ENCODE peak calls at places on chromosomes 3 and 15, in eight cellular contexts. I is HepG2, B is adrenal gland, J is BJ, S is gastrocnemius medialis, K is astrocyte of the spinal cord, D is B cell, H is epithelial cell of esophagus. U is an unnamed sample.
A peak's percentile ranks its signal among the peaks of the same experiment; 100 is the strongest.

GRCh38 chr3:144362126-144362525 is 390.5 kb downstream of the DIPK2A start:
- DNase-seq in I (no peak), B (no peak), J (peak; percentile 48), S (no peak), K (peak; percentile 6), D (no peak), H (peak; percentile 52), U (peak; percentile 45)

GRCh38 chr15:89409993-89410767 is 75.6 kb upstream of the POLG start:
- DNase-seq in I (no peak), B (no peak), J (no peak), S (no peak), K (no peak), D (peak; percentile 21), H (no peak), U (no peak)

GRCh38 chr3:184066211-184066610 is 13.4 kb downstream of the HTR3C start:
- DNase-seq in I (no peak), B (no peak), J (peak; percentile 6), S (no peak), K (no peak), D (no peak), H (peak; percentile 36), U (no peak)

GRCh38 chr3:14962762-14963161 is 15.4 kb downstream of the NR2C2 start:
- DNase-seq in I (no peak), B (no peak), J (no peak), S (no peak), K (peak; percentile 50), D (no peak), H (peak; percentile 26), U (no peak)

GRCh38 chr3:105327662-105328337 is 38.9 kb upstream of the ALCAM start:
- DNase-seq in I (no peak), B (no peak), J (no peak), S (no peak), K (no peak), D (no peak), H (peak; percentile 61), U (peak; percentile 78)

GRCh38 chr3:179772297-179772696 is 119.5 kb downstream of the USP13 start:
- DNase-seq in I (no peak), B (no peak), J (no peak), S (no peak), K (no peak), D (no peak), H (no peak), U (no peak)

GRCh38 chr3:59192473-59192872 is 142.6 kb upstream of the CFAP20DC start:
- DNase-seq in I (no peak), B (no peak), J (peak; percentile 47), S (no peak), K (peak; percentile 58), D (no peak), H (peak; percentile 96), U (peak; percentile 31)

GRCh38 chr3:75140904-75141615 is 523.1 kb upstream of the FRG2C start:
- DNase-seq in I (no peak), B (no peak), J (no peak), S (no peak), K (no peak), D (no peak), H (peak; percentile 10), U (no peak)

GRCh38 chr3:94173667-94174434 is 111.0 kb downstream of the NSUN3 start:
- DNase-seq in I (no peak), B (no peak), J (no peak), S (no peak), K (peak; percentile 31), D (no peak), H (peak; percentile 39), U (no peak)

GRCh38 chr3:37114251-37115145 is 59.9 kb downstream of the LRRFIP2 start:
- DNase-seq in I (no peak), B (no peak), J (peak; percentile 86), S (no peak), K (peak; percentile 85), D (no peak), H (peak; percentile 53), U (peak; percentile 57)

GRCh38 chr3:23566499-23566898 is 239.3 kb upstream of the UBE2E1 start:
- DNase-seq in I (no peak), B (no peak), J (no peak), S (no peak), K (no peak), D (no peak), H (no peak), U (no peak)

GRCh38 chr15:73972984-73973682 is 19.0 kb downstream of the STOML1 start:
- DNase-seq in I (peak; percentile 79), B (peak; percentile 83), J (no peak), S (peak; percentile 76), K (peak; percentile 83), D (peak; percentile 86), H (peak; percentile 84), U (no peak)
- TF ChIP-seq CTCF in I (peak; percentile 97), B (peak; percentile 78), J (peak; percentile 94), S (peak; percentile 90), K (peak; percentile 88), D (peak; percentile 82), H (peak; percentile 89), U (peak; percentile 91)

GRCh38 chr3:131053021-131053420 is 26.3 kb downstream of the NEK11 start:
- DNase-seq in I (no peak), B (no peak), J (no peak), S (no peak), K (peak; percentile 52), D (no peak), H (peak; percentile 11), U (no peak)
- TF ChIP-seq CTCF in I (no peak), B (peak; percentile 26), J (peak; percentile 32), S (peak; percentile 33), K (peak; percentile 51), D (no peak), H (no peak), U (peak; percentile 21)

DNA sequence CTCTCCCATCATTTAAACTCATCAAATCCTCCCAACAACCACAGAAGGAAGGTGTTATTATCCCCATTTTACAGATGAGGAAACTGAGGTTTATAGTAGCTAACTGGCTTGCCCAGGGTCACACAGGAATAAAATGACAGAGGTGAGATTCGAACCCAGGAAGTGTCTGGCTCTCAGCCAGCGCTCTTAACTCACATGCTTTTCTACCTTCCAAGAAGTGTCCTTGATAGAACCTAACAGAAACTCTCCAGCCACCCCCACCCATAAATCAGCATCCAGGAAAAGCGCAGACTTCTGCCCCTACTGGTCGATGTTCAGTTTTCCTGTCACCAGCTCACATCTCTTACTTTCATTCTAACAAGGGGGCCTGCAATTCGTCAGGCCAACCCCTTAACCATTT is 51.7 kb downstream of the SPATA12 start:
- DNase-seq in I (peak; percentile 13), B (peak; percentile 35), J (no peak), S (no peak), K (no peak), D (no peak), H (no peak), U (no peak)
- TF ChIP-seq CTCF in I (peak; percentile 15), B (no peak), J (no peak), S (no peak), K (peak; percentile 39), D (peak; percentile 24), H (peak; percentile 3), U (peak; percentile 7)

DNA sequence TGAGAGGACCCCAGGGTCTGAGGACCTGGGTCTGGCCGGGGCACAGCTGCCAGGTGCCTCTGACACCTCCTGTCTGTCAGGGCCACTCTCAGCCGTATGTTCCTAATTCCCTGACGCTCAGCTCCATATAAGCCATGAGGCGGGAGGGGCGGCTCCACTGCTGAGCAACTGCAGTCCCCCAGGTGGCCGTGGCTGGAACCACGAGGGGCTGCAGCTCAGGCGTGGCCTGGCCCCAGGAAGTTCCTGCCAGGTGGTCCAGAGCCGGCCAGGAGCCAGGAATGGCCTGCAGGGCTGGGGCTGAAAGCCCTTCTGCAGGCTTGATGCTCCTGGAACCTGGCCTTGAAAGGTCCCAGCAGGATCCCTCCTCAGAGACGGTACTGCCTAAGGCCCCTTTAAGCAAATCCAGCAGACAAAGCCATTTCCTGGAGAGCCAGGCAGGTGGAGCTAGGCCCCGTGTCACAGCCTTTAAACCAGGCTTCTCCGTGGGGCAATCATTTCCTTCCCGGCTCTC is 118.0 kb downstream of the CHSY1 start:
- DNase-seq in I (no peak), B (no peak), J (no peak), S (no peak), K (no peak), D (no peak), H (no peak), U (no peak)
- TF ChIP-seq CTCF in I (no peak), B (no peak), J (no peak), S (no peak), K (no peak), D (no peak), H (no peak), U (no peak)

GRCh38 chr3:8767667-8768363 is 1.6 kb downstream of the OXTR start:
- DNase-seq in I (peak; percentile 28), B (no peak), J (no peak), S (no peak), K (no peak), D (peak; percentile 20), H (peak; percentile 86), U (no peak)
- TF ChIP-seq CTCF in I (peak; percentile 65), B (no peak), J (no peak), S (no peak), K (peak; percentile 30), D (no peak), H (peak; percentile 57), U (peak; percentile 6)

GRCh38 chr15:68658151-68658550 is 79.4 kb downstream of the CORO2B start:
- DNase-seq in I (no peak), B (no peak), J (no peak), S (no peak), K (no peak), D (no peak), H (no peak), U (no peak)

GRCh38 chr15:68656438-68656739 is 77.6 kb downstream of the CORO2B start:
- DNase-seq in I (no peak), B (no peak), J (no peak), S (no peak), K (no peak), D (no peak), H (no peak), U (no peak)

GRCh38 chr15:68655686-68656437 is 77.1 kb downstream of the CORO2B start:
- DNase-seq in I (no peak), B (no peak), J (no peak), S (no peak), K (no peak), D (no peak), H (no peak), U (no peak)

GRCh38 chr15:68654786-68655560 is 76.2 kb downstream of the CORO2B start:
- DNase-seq in I (no peak), B (no peak), J (no peak), S (no peak), K (no peak), D (no peak), H (no peak), U (no peak)

DNA sequence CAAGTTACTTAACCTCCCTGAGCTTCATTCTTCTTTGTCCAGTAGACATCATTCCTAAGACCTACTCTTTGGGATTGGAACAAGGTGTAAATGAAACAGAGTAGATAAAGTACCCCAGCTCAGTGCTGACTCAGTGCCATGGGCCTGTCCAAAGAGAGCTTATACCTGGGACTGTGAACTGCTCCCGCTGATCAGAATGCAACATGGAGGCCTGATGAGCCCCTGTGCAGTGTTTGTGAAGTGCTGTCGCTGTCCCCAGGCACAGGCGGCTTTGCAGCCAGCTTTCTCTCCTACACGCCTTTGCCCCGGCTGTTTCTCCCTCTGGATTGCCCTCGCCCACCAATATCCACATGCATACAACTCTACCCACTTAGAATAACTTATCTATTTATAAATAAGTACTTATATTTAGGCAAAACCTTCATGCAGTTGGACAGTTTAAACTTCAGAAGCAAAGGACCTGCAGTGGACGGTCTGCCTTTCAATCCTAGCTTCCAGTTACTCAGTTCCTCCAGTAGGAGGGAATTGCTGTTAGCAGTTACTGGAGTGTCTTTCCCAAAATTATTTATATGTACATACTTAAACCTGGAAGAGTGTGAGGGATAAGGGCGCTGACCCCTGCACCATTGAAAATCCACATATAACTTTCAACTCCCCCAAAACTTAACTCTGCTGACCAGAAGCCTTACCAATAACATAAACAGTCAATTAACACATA is 80.0 kb downstream of the CORO2B start:
- DNase-seq in I (no peak), B (no peak), J (no peak), S (no peak), K (no peak), D (no peak), H (no peak), U (no peak)
- TF ChIP-seq CTCF in I (no peak), B (no peak), J (no peak), S (no peak), K (peak; percentile 5), D (no peak), H (no peak), U (no peak)